ENCODE peak calls at places on chromosomes 4 and X, in eight cellular contexts. Q is globus pallidus; T is AG09309; O is HepG2; S is T-helper 1 cell; K is stimulated activated CD4-positive, alpha-beta T cell treated with anti-CD3 and anti-CD28 coated beads, Interleukin-4, amount 100 ng/mL, for 4 hours; E is T-helper 9 cell; Z is right lobe of liver. J is an unnamed sample.

GRCh38 chr4:22241415-22241814 is 274.5 kb downstream of the ADGRA3 start:
- DNase-seq in Z (no peak), K (no peak), T (no peak), Q (no peak), O (no peak), S (no peak), E (no peak), J (no peak)

GRCh38 chrX:68719904-68720614 is 72.6 kb downstream of the STARD8 start:
- DNase-seq in Z (peak), O (peak), K (no peak), E (no peak), S (no peak), T (no peak), Q (no peak), J (no peak)

GRCh38 chrX:67622053-67622452 is 78.2 kb downstream of the AR start:
- DNase-seq in S (no peak), O (no peak), K (no peak), E (no peak), T (no peak), Z (no peak), Q (no peak), J (no peak)

GRCh38 chr4:26431461-26432165 is 58.7 kb downstream of the CCKAR start:
- DNase-seq in S (no peak), T (no peak), E (no peak), K (no peak), Z (no peak), Q (no peak), O (no peak), J (no peak)

GRCh38 chr4:10529891-10530786 is 72.9 kb upstream of the ZNF518B start:
- DNase-seq in S (no peak), T (no peak), K (no peak), E (no peak), Q (no peak), Z (no peak), O (no peak), J (no peak)

GRCh38 chr4:135838889-135839288 is 1637.3 kb upstream of the PABPC4L start:
- DNase-seq in O (no peak), Q (peak), T (no peak), K (no peak), Z (no peak), E (no peak), S (no peak), J (no peak)

GRCh38 chrX:82163701-82164100 is 961.8 kb downstream of the SH3BGRL start:
- DNase-seq in T (no peak), Q (no peak), S (no peak), E (no peak), Z (no peak), K (no peak), O (no peak), J (no peak)

GRCh38 chr4:166594326-166594946 is 639.9 kb downstream of the SPOCK3 start:
- DNase-seq in S (no peak), Z (no peak), O (peak), T (no peak), Q (peak), K (no peak), E (no peak), J (peak)

GRCh38 chrX:129768586-129769466 is 10.9 kb upstream of the SASH3 start:
- DNase-seq in K (no peak), T (no peak), E (no peak), Q (no peak), O (peak), Z (no peak), S (no peak), J (no peak)

GRCh38 chrX:150625107-150625506 is 56.7 kb downstream of the MTM1 start:
- DNase-seq in Z (no peak), O (no peak), E (no peak), Q (no peak), T (no peak), S (no peak), K (no peak), J (no peak)

GRCh38 chr4:5974321-5974720 is 43.9 kb downstream of the C4orf50 start:
- DNase-seq in E (no peak), S (no peak), T (no peak), Q (no peak), O (no peak), Z (no peak), K (no peak), J (no peak)

GRCh38 chr4:7183780-7184460 is 8.4 kb upstream of the SORCS2 start:
- DNase-seq in S (no peak), O (no peak), K (no peak), T (no peak), E (no peak), Q (no peak), Z (no peak), J (no peak)

GRCh38 chr4:25500626-25501318 is 123.7 kb downstream of the ANAPC4 start:
- DNase-seq in E (no peak), Q (no peak), Z (no peak), T (no peak), O (no peak), S (no peak), K (no peak), J (no peak)

GRCh38 chr4:154491341-154491679 is 289 bp downstream of the DCHS2 start:
- DNase-seq in Q (no peak), Z (no peak), T (no peak), E (no peak), S (no peak), O (no peak), K (no peak), J (no peak)

GRCh38 chr4:80732010-80732409 is 298.5 kb upstream of the BMP3 start:
- DNase-seq in Q (no peak), S (no peak), E (no peak), Z (no peak), K (no peak), T (peak), O (no peak), J (no peak)

GRCh38 chrX:9525511-9526248 is 60.8 kb downstream of the TBL1X start:
- DNase-seq in K (no peak), Z (no peak), Q (no peak), T (no peak), S (no peak), O (no peak), E (no peak), J (no peak)

GRCh38 chr4:13605330-13605729 is 22.2 kb downstream of the BOD1L1 start:
- DNase-seq in Z (no peak), S (no peak), K (no peak), E (no peak), T (no peak), Q (no peak), O (no peak), J (no peak)

GRCh38 chrX:1358793-1359476 is 22.4 kb downstream of the IL3RA start:
- DNase-seq in K (no peak), O (no peak), Z (no peak), Q (no peak), E (no peak), T (no peak), S (no peak), J (no peak)

GRCh38 chr4:138845051-138845450 is 170.5 kb upstream of the NOCT start:
- DNase-seq in E (no peak), T (no peak), Z (no peak), S (no peak), K (no peak), Q (no peak), O (no peak), J (no peak)

GRCh38 chrX:48578661-48579128 is 4.4 kb downstream of the RBM3 start:
- DNase-seq in Z (no peak), K (no peak), T (no peak), O (no peak), E (no peak), S (no peak), Q (no peak), J (no peak)

GRCh38 chrX:47564438-47565085 is 3.6 kb downstream of the ARAF start:
- DNase-seq in E (no peak), K (no peak), T (no peak), Q (no peak), Z (no peak), S (no peak), O (no peak), J (no peak)

GRCh38 chr4:65623509-65623908 is 46.8 kb downstream of the EPHA5 start:
- DNase-seq in T (peak), K (no peak), E (no peak), Z (no peak), S (no peak), Q (no peak), O (no peak), J (no peak)

GRCh38 chr4:147340111-147340510 is 140.8 kb upstream of the EDNRA start:
- DNase-seq in Z (no peak), Q (no peak), O (no peak), S (no peak), K (no peak), E (no peak), T (no peak), J (no peak)

GRCh38 chr4:138756519-138756918 is 259.1 kb upstream of the NOCT start:
- DNase-seq in T (no peak), Q (no peak), Z (no peak), E (no peak), K (no peak), S (no peak), O (peak), J (no peak)

GRCh38 chrX:150364347-150365050 is 1.4 kb downstream of the MAMLD1 start:
- DNase-seq in T (no peak), K (peak), Q (peak), Z (peak), O (no peak), E (no peak), S (no peak), J (no peak)

GRCh38 chrX:1481636-1482529 is 29.2 kb upstream of the ASMTL start:
- DNase-seq in E (peak), O (peak), Z (peak), S (peak), K (peak), T (peak), Q (peak), J (no peak)

GRCh38 chr4:45323453-45324058 is 597.2 kb upstream of the GNPDA2 start:
- DNase-seq in E (no peak), S (no peak), T (no peak), Q (no peak), Z (no peak), K (no peak), O (no peak), J (no peak)

GRCh38 chr4:7430965-7431695 is 3.6 kb downstream of the PSAPL1 start:
- DNase-seq in T (no peak), O (no peak), Z (peak), K (no peak), E (no peak), Q (no peak), S (no peak), J (no peak)

GRCh38 chr4:169530048-169530447 is 82.3 kb downstream of the NEK1 start:
- DNase-seq in Z (no peak), S (no peak), O (no peak), E (no peak), T (no peak), K (no peak), Q (no peak), J (no peak)

GRCh38 chr4:41430796-41431195 is 107.2 kb upstream of the LIMCH1 start:
- DNase-seq in O (no peak), Z (no peak), T (peak), Q (no peak), K (no peak), E (no peak), S (no peak), J (no peak)

GRCh38 chrX:119272882-119273806 is 37.1 kb downstream of the PGRMC1 start:
- DNase-seq in K (peak), T (no peak), S (peak), Z (no peak), Q (no peak), O (no peak), E (peak), J (no peak)

GRCh38 chr4:789571-790465 is 36.1 kb downstream of the CPLX1 start:
- DNase-seq in Z (peak), T (no peak), O (no peak), Q (no peak), E (no peak), K (no peak), S (no peak), J (no peak)

GRCh38 chr4:34091451-34091850 is 2152.9 kb downstream of the ARAP2 start:
- DNase-seq in S (no peak), K (no peak), O (no peak), E (no peak), Z (no peak), Q (no peak), T (no peak), J (no peak)

GRCh38 chr4:71602271-71602890 is 181.5 kb downstream of the GC start:
- DNase-seq in O (no peak), Q (no peak), Z (no peak), E (no peak), K (no peak), S (no peak), T (no peak), J (no peak)

GRCh38 chr4:64158648-64159326 is 250.5 kb downstream of the TECRL start:
- DNase-seq in S (peak), K (peak), E (no peak), O (peak), Q (peak), T (peak), Z (peak), J (peak)